ENCODE peak calls at places on chromosomes 12 and 14, in nine cellular contexts. I is right atrium auricular region; M is H9; N is NCI-H1092 treated with DMSO at 0.1 percent for 48 hours; B is CD4-positive, CD25-positive, alpha-beta regulatory T cell; O is RCC 7860; F is stimulated activated CD4-positive, alpha-beta T cell treated with anti-CD3 and anti-CD28 coated beads, Interleukin-1b, Interleukin-23, amount 100 ng/mL, for 24 hours; T is posterior cingulate gyrus; V is fibroblast of mammary gland. L is an unnamed sample.

GRCh38 chr14:92532490-92533163 is 19.0 kb downstream of the RIN3 start:
- DNase-seq in B (no peak), F (no peak), I (no peak), T (no peak), V (no peak), M (no peak), N (no peak), O (no peak), L (no peak)

GRCh38 chr12:53185582-53186153 is 4.9 kb upstream of the CSAD start:
- DNase-seq in I (no peak), T (no peak), B (no peak), N (no peak), V (no peak), F (no peak), M (no peak), O (no peak), L (peak)

GRCh38 chr12:52495385-52495784 is 2.3 kb upstream of the KRT6A start:
- DNase-seq in F (no peak), M (peak), B (no peak), V (peak), N (peak), I (no peak), T (no peak), O (peak), L (peak)

GRCh38 chr12:27436768-27437167 is 9.8 kb upstream of the SMCO2 start:
- DNase-seq in F (no peak), O (no peak), B (no peak), M (no peak), N (no peak), V (no peak), I (no peak), T (no peak), L (no peak)

GRCh38 chr14:75088566-75089373 is 19.3 kb downstream of the ZC2HC1C start:
- DNase-seq in N (peak), I (no peak), F (peak), O (peak), B (peak), V (peak), M (peak), T (no peak), L (peak)

GRCh38 chr12:126084480-126084879 is 1019.2 kb downstream of the AACS start:
- DNase-seq in F (no peak), T (no peak), B (no peak), N (no peak), O (peak), M (no peak), I (no peak), V (no peak), L (no peak)

GRCh38 chr12:53231859-53232640 is at the start of gene RARG:
- DNase-seq in M (peak), O (peak), F (peak), V (peak), B (peak), T (no peak), N (no peak), I (peak), L (peak)

GRCh38 chr12:80937391-80938238 is at the start of gene LIN7A:
- DNase-seq in T (peak), N (peak), O (no peak), B (no peak), F (no peak), M (peak), I (no peak), V (peak), L (peak)

GRCh38 chr14:69685716-69686115 is 74.3 kb downstream of the SUSD6 start:
- DNase-seq in V (peak), O (no peak), M (no peak), F (no peak), B (no peak), T (peak), N (peak), I (peak), L (no peak)